ENCODE peak calls at places on chromosome 6, in six cellular contexts. B is IMR-90, H is Caco-2, J is thoracic aorta, T is brain microvascular endothelial cell, M is H7. E is an unnamed sample.

GRCh38 chr6:138554146-138554545 is 54.9 kb upstream of the NHSL1 start:
- DNase-seq in H (no peak), J (no peak), M (no peak), B (no peak), T (no peak), E (no peak)

GRCh38 chr6:49541210-49541724 is 9.2 kb upstream of the C6orf141 start:
- DNase-seq in J (no peak), T (no peak), M (no peak), H (no peak), B (peak; percentile 52), E (no peak)

GRCh38 chr6:10901751-10902150 is 14.9 kb downstream of the SYCP2L start:
- DNase-seq in J (no peak), H (no peak), B (no peak), T (no peak), M (no peak), E (no peak)

GRCh38 chr6:35310265-35310831 is 12.7 kb downstream of the DEF6 start:
- DNase-seq in J (no peak), T (no peak), H (no peak), M (no peak), B (no peak), E (peak; percentile 28)

GRCh38 chr6:91678679-91679078 is 1091.8 kb upstream of the MAP3K7 start:
- DNase-seq in B (no peak), H (no peak), M (no peak), T (no peak), J (no peak), E (no peak)

GRCh38 chr6:148422085-148422484 is 79.4 kb downstream of the SASH1 start:
- DNase-seq in H (no peak), B (no peak), J (no peak), M (no peak), T (no peak), E (no peak)

GRCh38 chr6:137155830-137156229 is 17.6 kb downstream of the IL22RA2 start:
- DNase-seq in J (no peak), M (no peak), T (peak; percentile 17), H (no peak), B (no peak), E (no peak)

GRCh38 chr6:108716801-108717791 is 131.1 kb upstream of the ARMC2 start:
- DNase-seq in J (no peak), B (no peak), M (no peak), H (no peak), T (no peak), E (peak; percentile 45)

GRCh38 chr6:41036188-41036587 is 2.8 kb downstream of the UNC5CL start:
- DNase-seq in M (no peak), H (no peak), B (no peak), J (no peak), T (no peak), E (no peak)

GRCh38 chr6:37130704-37131103 is 39.2 kb upstream of the PIM1 start:
- DNase-seq in H (peak; percentile 46), B (peak; percentile 56), J (peak; percentile 45), T (peak; percentile 41), M (no peak), E (no peak)

GRCh38 chr6:107665386-107665785 is 158.7 kb downstream of the SCML4 start:
- DNase-seq in T (no peak), B (peak; percentile 74), M (no peak), H (no peak), J (no peak), E (no peak)

GRCh38 chr6:135222623-135223022 is 41.5 kb downstream of the MYB start:
- DNase-seq in B (no peak), H (no peak), J (no peak), M (no peak), T (no peak), E (no peak)

GRCh38 chr6:84150680-84151079 is 76.8 kb downstream of the CEP162 start:
- DNase-seq in B (peak; percentile 88), M (no peak), J (no peak), H (no peak), T (peak; percentile 35), E (no peak)

GRCh38 chr6:142200846-142201628 is 54.0 kb downstream of the VTA1 start:
- DNase-seq in B (no peak), H (no peak), T (no peak), M (no peak), J (no peak), E (no peak)

GRCh38 chr6:34084591-34085280 is 61.2 kb downstream of the GRM4 start:
- DNase-seq in J (no peak), T (no peak), B (no peak), H (no peak), M (no peak), E (no peak)

GRCh38 chr6:5128351-5128750 is 43.2 kb downstream of the PPP1R3G start:
- DNase-seq in T (no peak), B (no peak), J (no peak), H (no peak), M (no peak), E (no peak)

GRCh38 chr6:27174958-27175357 is 72.5 kb upstream of the PRSS16 start:
- DNase-seq in M (no peak), T (no peak), H (no peak), J (no peak), B (no peak), E (no peak)

GRCh38 chr6:85364354-85364753 is 85.5 kb upstream of the NT5E start:
- DNase-seq in J (no peak), T (peak; percentile 67), H (no peak), B (peak; percentile 85), M (no peak), E (no peak)

GRCh38 chr6:6333498-6333897 is 13.0 kb upstream of the F13A1 start:
- DNase-seq in B (no peak), J (no peak), H (no peak), T (peak; percentile 34), M (no peak), E (no peak)

GRCh38 chr6:146856296-146856695 is 257.5 kb downstream of the ADGB start:
- DNase-seq in B (no peak), J (no peak), M (no peak), H (no peak), T (no peak), E (no peak)

GRCh38 chr6:146859795-146860495 is 261.2 kb downstream of the ADGB start:
- DNase-seq in J (no peak), B (no peak), M (no peak), H (no peak), T (no peak), E (no peak)

GRCh38 chr6:146857180-146857959 is 258.6 kb downstream of the ADGB start:
- DNase-seq in B (peak; percentile 93), M (peak; percentile 75), H (peak; percentile 79), T (peak; percentile 78), J (peak; percentile 45), E (peak; percentile 93)

GRCh38 chr6:146859206-146859605 is 260.4 kb downstream of the ADGB start:
- DNase-seq in H (no peak), B (no peak), M (no peak), T (no peak), J (no peak), E (no peak)

GRCh38 chr6:146857960-146858308 is 259.2 kb downstream of the ADGB start:
- DNase-seq in H (no peak), J (no peak), M (peak; percentile 63), T (peak; percentile 21), B (no peak), E (peak; percentile 75)
- H3K4me3 ChIP-seq in H (no peak overlapping the region), J (peak overlapping the region; percentile 63), M (peak overlapping the region; percentile 21), T (peak overlapping the region; percentile 49), B (no peak overlapping the region), E (peak overlapping the region; percentile 24)

GRCh38 chr6:154736613-154737259 is 3.5 kb downstream of the SCAF8 start:
- DNase-seq in H (no peak), B (no peak), M (no peak), T (no peak), J (no peak), E (no peak)

GRCh38 chr6:154745243-154745642 is 12.0 kb downstream of the SCAF8 start:
- DNase-seq in H (no peak), M (no peak), T (no peak), J (no peak), B (no peak), E (no peak)

GRCh38 chr6:154737424-154737823 is 4.2 kb downstream of the SCAF8 start:
- DNase-seq in J (no peak), M (no peak), B (no peak), H (no peak), T (no peak), E (peak; percentile 49)

GRCh38 chr6:154738561-154738961 is 5.3 kb downstream of the SCAF8 start:
- DNase-seq in B (peak; percentile 16), H (no peak), J (no peak), M (no peak), T (no peak), E (peak; percentile 48)

DNA sequence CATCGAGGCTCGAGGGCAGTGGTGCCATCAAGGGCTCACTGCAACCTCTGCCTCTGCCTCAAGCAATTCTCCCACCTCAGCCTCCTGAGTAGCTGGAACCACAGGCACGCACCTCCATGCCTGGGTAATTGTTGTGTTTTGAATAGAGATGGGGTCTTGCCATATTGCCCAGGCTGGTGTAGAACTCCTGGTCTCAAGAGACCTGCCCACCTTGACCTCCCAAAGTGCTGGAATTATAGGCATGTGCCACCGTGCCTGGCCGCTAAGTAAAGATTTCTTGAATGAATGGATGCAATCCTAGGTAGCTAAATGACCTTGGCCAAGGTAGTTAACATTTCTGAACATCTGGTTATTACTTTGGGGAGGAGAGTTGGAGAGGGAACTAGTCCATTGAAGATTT is 7.4 kb downstream of the SCAF8 start:
- DNase-seq in T (no peak), J (no peak), H (no peak), B (no peak), M (no peak), E (no peak)
- H3K4me3 ChIP-seq in T (no peak overlapping the region), J (no peak overlapping the region), H (no peak overlapping the region), B (no peak overlapping the region), M (no peak overlapping the region), E (no peak overlapping the region)

GRCh38 chr6:87151471-87151785 is 3.9 kb upstream of the ZNF292 start:
- DNase-seq in M (no peak), H (no peak), T (no peak), J (no peak), B (no peak), E (no peak)

GRCh38 chr6:87152528-87152950 is 2.8 kb upstream of the ZNF292 start:
- DNase-seq in M (no peak), H (no peak), T (peak; percentile 4), J (no peak), B (peak; percentile 16), E (no peak)

GRCh38 chr6:87155272-87155919 is at the start of gene ZNF292:
- DNase-seq in H (peak; percentile 97), B (peak; percentile 97), T (peak; percentile 93), J (peak; percentile 95), M (peak; percentile 91), E (peak; percentile 99)

GRCh38 chr6:87154641-87155271 is 609 bp upstream of the ZNF292 start:
- DNase-seq in B (peak; percentile 85), M (peak; percentile 49), J (peak; percentile 12), H (no peak), T (peak; percentile 84), E (no peak)

GRCh38 chr6:87151786-87152527 is 3.4 kb upstream of the ZNF292 start:
- DNase-seq in B (peak; percentile 31), J (peak; percentile 15), M (peak; percentile 76), T (peak; percentile 28), H (peak; percentile 75), E (peak; percentile 88)
- H3K4me3 ChIP-seq in B (peak overlapping the region; percentile 44), J (peak overlapping the region; percentile 79), M (peak overlapping the region; percentile 61), T (peak overlapping the region; percentile 63), H (peak overlapping the region; percentile 72), E (peak overlapping the region; percentile 43)

DNA sequence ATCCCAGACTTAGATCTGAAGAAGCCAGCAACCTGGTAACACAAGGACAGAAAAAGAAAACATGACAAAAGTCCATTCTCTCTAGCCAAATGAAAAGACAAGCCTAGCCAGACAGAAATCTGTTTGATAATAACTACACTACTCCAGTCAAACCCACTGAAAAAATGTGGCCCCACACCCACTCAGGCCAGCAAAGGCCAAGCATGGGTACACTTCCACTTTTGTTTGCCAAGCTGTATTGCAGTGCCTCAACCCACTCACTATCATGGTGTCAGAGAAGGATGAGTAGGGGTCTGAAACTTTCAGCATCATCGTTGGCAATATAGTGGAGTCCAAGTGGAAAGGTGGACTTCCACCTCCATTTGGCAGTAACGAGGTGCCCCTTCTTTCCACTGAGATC is 45.8 kb downstream of the EPM2A start:
- DNase-seq in J (no peak), T (no peak), B (no peak), M (no peak), H (no peak), E (no peak)
- H3K4me3 ChIP-seq in J (no peak overlapping the region), T (no peak overlapping the region), B (no peak overlapping the region), M (no peak overlapping the region), H (no peak overlapping the region), E (no peak overlapping the region)

E was measured in endodermal cell.